ENCODE peak calls at places on chromosome 2, in five cellular contexts. D is cardiac fibroblast; N is kidney; L is CD8-positive, alpha-beta T cell; Z is H1. Y is an unnamed sample.

GRCh38 chr2:222722327-222722946 is 51.0 kb downstream of the MOGAT1 start:
- DNase-seq in N (no peak), L (no peak), D (peak; percentile 93), Z (no peak), Y (peak; percentile 82)

GRCh38 chr2:222693837-222694236 is 22.4 kb downstream of the MOGAT1 start:
- DNase-seq in N (no peak), L (no peak), Z (no peak), D (peak; percentile 40), Y (no peak)

GRCh38 chr2:17754773-17755425 is 961 bp downstream of the GEN1 start:
- DNase-seq in Z (no peak), D (no peak), N (no peak), L (no peak), Y (no peak)

GRCh38 chr2:23940976-23941605 is 828 bp downstream of the UBXN2A start:
- DNase-seq in Z (no peak), N (no peak), D (peak; percentile 50), L (no peak), Y (no peak)

GRCh38 chr2:216012830-216013079 is 596 bp downstream of the MREG start:
- DNase-seq in Z (no peak), D (no peak), N (no peak), L (no peak), Y (no peak)

GRCh38 chr2:46351388-46352141 is 54.4 kb downstream of the EPAS1 start:
- DNase-seq in D (no peak), L (peak; percentile 77), Z (no peak), N (peak; percentile 85), Y (no peak)

GRCh38 chr2:147641644-147642043 is 203.2 kb upstream of the ACVR2A start:
- DNase-seq in Z (no peak), D (peak; percentile 35), N (no peak), L (no peak), Y (peak; percentile 21)

GRCh38 chr2:47083886-47084682 is 71.0 kb downstream of the STPG4 start:
- DNase-seq in Z (no peak), L (no peak), N (no peak), D (peak; percentile 62), Y (no peak)

GRCh38 chr2:37585982-37586621 is 85.3 kb downstream of the CDC42EP3 start:
- DNase-seq in N (peak; percentile 82), L (peak; percentile 86), Z (no peak), D (peak; percentile 78), Y (peak; percentile 95)

GRCh38 chr2:135694711-135695110 is 46.9 kb upstream of the UBXN4 start:
- DNase-seq in D (peak; percentile 58), Z (no peak), L (no peak), N (no peak), Y (peak; percentile 23)

GRCh38 chr2:233513953-233514655 is 52.5 kb downstream of the USP40 start:
- DNase-seq in L (no peak), N (no peak), Z (no peak), D (no peak), Y (no peak)

GRCh38 chr2:18701981-18702380 is 112.6 kb upstream of the NT5C1B start:
- DNase-seq in D (peak; percentile 15), N (no peak), Z (no peak), L (no peak), Y (peak; percentile 26)

GRCh38 chr2:66433945-66434678 is 813 bp upstream of the MEIS1 start:
- DNase-seq in N (peak; percentile 87), Z (no peak), D (peak; percentile 84), L (no peak), Y (peak; percentile 74)

GRCh38 chr2:23925702-23926288 is 1.1 kb downstream of the ATAD2B start:
- DNase-seq in N (peak; percentile 69), Z (no peak), D (peak; percentile 69), L (peak; percentile 69), Y (peak; percentile 62)

GRCh38 chr2:96470636-96471035 is 34.5 kb downstream of the NEURL3 start:
- DNase-seq in L (peak; percentile 36), D (peak; percentile 32), Z (peak; percentile 77), N (peak; percentile 87), Y (peak; percentile 2)

GRCh38 chr2:180644709-180645108 is 335.7 kb upstream of the UBE2E3 start:
- DNase-seq in L (no peak), Z (no peak), N (no peak), D (peak; percentile 51), Y (peak; percentile 57)

GRCh38 chr2:71282493-71282892 is 49.1 kb upstream of the ZNF638 start:
- DNase-seq in D (peak; percentile 7), L (no peak), N (no peak), Z (no peak), Y (no peak)
- TF ChIP-seq CTCF in D (no peak), L (no peak), N (no peak), Z (no peak), Y (peak; percentile 26)

DNA sequence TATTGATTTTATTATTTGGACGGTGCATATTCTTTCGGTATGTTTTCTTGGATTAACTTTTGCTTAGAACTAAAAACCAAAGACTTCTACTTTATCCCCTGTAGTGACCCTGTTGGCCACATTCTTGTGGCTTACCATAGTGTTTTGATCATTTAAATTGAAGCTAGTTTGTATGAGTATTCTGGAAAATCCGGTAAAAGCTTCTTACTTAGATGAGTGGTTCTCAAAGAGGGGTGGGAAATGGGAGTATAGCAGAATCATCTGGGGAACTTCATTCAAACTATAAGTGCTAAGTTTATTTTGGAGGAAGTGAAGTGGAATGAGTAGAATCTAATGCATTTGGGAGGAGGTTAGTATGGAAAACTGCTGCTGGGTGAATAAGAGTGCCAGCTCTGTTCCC is 3.8 kb downstream of the PPP1CB start:
- DNase-seq in L (no peak), N (no peak), D (no peak), Z (no peak), Y (no peak)
- H3K4me3 ChIP-seq in L (no peak overlapping the region), N (peak overlapping the region; percentile 11), D (no peak overlapping the region), Z (no peak overlapping the region), Y (no peak overlapping the region)

DNA sequence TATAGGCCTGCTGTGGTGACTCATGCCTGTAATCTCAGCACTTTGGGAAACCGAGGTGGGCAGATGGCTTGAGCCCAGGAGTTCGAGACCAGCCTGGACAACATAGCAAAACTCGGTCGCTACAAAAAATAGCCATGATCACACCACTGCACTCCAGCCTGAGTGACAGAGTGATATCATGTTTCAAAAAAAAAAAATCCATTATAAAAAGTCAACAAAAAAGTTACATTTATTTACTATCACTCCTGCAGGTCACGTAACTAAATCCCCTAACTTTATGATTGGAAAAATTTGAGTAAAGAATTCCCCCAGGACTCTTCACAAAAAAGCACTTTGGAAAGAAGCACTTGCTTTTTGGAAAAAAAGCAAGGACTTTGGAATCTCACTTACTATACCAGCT is 46.4 kb upstream of the AGPS start:
- DNase-seq in Z (no peak), N (no peak), D (no peak), L (no peak), Y (no peak)
- TF ChIP-seq CTCF in Z (no peak), N (no peak), D (no peak), L (no peak), Y (no peak)

GRCh38 chr2:238107525-238108422 is 7.6 kb downstream of the ESPNL start:
- DNase-seq in Z (no peak), D (no peak), N (peak; percentile 69), L (no peak), Y (no peak)
- H3K4me3 ChIP-seq in Z (no peak overlapping the region), D (no peak overlapping the region), N (peak overlapping the region; percentile 52), L (no peak overlapping the region), Y (no peak overlapping the region)

GRCh38 chr2:231922945-231923344 is 3.3 kb downstream of the NPPC start:
- DNase-seq in D (no peak), L (no peak), Z (no peak), N (peak; percentile 9), Y (no peak)
- TF ChIP-seq CTCF in D (no peak), L (no peak), Z (no peak), N (no peak), Y (no peak)

GRCh38 chr2:68774569-68775271 is 40.1 kb downstream of the ARHGAP25 start:
- DNase-seq in Z (no peak), N (peak; percentile 90), D (peak; percentile 77), L (peak; percentile 58), Y (no peak)
- H3K4me3 ChIP-seq in Z (no peak overlapping the region), N (peak overlapping the region; percentile 52), D (peak overlapping the region; percentile 8), L (peak overlapping the region; percentile 61), Y (no peak overlapping the region)

GRCh38 chr2:226076529-226076928 is 677.0 kb downstream of the NYAP2 start:
- DNase-seq in N (no peak), Z (no peak), L (no peak), D (no peak), Y (no peak)
- TF ChIP-seq CTCF in N (no peak), Z (no peak), L (no peak), D (no peak), Y (no peak)

DNA sequence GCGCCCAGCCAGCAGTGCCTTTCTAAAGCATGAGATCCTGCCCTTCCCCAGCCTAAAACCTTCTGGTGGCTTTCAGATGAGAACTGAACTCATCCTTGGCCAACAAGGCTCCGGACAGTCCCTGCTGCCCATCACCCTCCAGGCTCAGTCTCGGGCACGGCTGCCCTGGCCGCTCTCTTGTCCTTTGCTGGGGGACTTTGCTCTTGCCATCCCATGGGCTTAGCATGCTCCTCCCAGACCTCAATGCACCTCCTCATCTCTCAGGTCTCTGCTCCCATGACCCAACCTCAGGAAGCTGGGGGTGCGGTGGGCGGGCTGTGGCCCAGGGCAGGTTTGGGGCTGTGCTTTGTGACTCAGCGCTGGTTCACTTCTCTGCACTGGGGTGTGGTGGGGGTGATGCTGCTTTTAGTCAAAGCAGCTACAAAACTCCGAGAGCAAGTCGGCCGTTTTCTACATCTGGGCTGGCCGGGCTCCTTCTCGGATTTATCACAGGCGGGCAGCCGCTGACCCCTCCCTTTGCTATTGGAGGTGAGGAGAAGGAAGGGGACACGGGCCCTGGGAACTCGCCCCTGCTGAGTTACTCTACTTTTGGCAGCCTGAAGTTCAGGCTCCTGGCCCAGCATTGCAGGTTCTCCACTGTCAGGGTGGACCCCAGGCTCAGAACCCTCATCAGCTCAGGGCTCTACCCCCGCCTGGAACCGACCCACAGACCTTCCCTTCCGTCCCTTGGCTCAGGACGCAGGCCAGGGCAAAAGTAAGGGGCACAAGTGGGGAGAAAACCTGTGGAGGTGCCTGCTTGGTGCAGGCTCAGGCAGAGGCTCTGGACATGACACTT is 90.6 kb upstream of the TAF1B start:
- DNase-seq in L (peak; percentile 69), Z (no peak), N (no peak), D (peak; percentile 44), Y (peak; percentile 53)
- H3K4me3 ChIP-seq in L (no peak overlapping the region), Z (no peak overlapping the region), N (no peak overlapping the region), D (no peak overlapping the region), Y (peak overlapping the region; percentile 34)

GRCh38 chr2:177708106-177708505 is 315.5 kb downstream of the AGPS start:
- DNase-seq in Z (no peak), N (no peak), D (no peak), L (no peak), Y (no peak)
- TF ChIP-seq CTCF in Z (no peak), N (no peak), D (no peak), L (no peak), Y (no peak)

Y was measured in AG10803.